ENCODE peak calls at places on chromosome 21, in eight cellular contexts. I, Y, M, N, Q, W, C and D are unnamed samples.

GRCh38 chr21:39388038-39388810 is 39.3 kb upstream of the HMGN1 start:
- DNase-seq in I (peak), Y (peak), M (peak), N (peak), Q (peak), W (peak), C (peak), D (peak)

GRCh38 chr21:34888569-34889286 is 160.4 kb downstream of the RUNX1 start:
- DNase-seq in I (peak), Y (peak), M (peak), N (peak), Q (peak), W (peak), C (peak), D (peak)

GRCh38 chr21:26212220-26212619 is 41.6 kb upstream of the APP start:
- DNase-seq in I (no peak), Y (no peak), M (no peak), N (no peak), Q (no peak), W (no peak), C (no peak), D (no peak)

GRCh38 chr21:33898546-33898945 is 17.1 kb downstream of the ATP5PO start:
- DNase-seq in I (no peak), Y (no peak), M (no peak), N (no peak), Q (no peak), W (no peak), C (no peak), D (peak)

GRCh38 chr21:44751186-44751798 is 39.9 kb upstream of the TSPEAR start:
- DNase-seq in I (no peak), Y (no peak), M (no peak), N (no peak), Q (no peak), W (no peak), C (no peak), D (no peak)

GRCh38 chr21:44518684-44519083 is 21.3 kb downstream of the KRTAP10-1 start:
- DNase-seq in I (no peak), Y (no peak), M (no peak), N (no peak), Q (no peak), W (no peak), C (no peak), D (no peak)

GRCh38 chr21:41615613-41616012 is 107.7 kb upstream of the TMPRSS2 start:
- DNase-seq in I (peak), Y (no peak), M (no peak), N (no peak), Q (peak), W (no peak), C (no peak), D (no peak)

GRCh38 chr21:35284199-35284598 is 235.1 kb upstream of the RUNX1 start:
- DNase-seq in I (no peak), Y (no peak), M (no peak), N (no peak), Q (no peak), W (no peak), C (no peak), D (no peak)

GRCh38 chr21:31141389-31142021 is 103.2 kb upstream of the KRTAP19-8 start:
- DNase-seq in I (no peak), Y (no peak), M (no peak), N (no peak), Q (no peak), W (no peak), C (no peak), D (no peak)